ENCODE peak calls at places on chromosome 5, in five cellular contexts. G is A549, Y is mesothelial cell of epicardium, C is prostate gland, H is transverse colon. J is an unnamed sample.

GRCh38 chr5:168865973-168866372 is 286.8 kb upstream of the PANK3 start:
- DNase-seq in Y (no peak), H (no peak), C (no peak), G (no peak), J (no peak)

GRCh38 chr5:74187757-74188156 is 452.8 kb downstream of the ENC1 start:
- DNase-seq in Y (no peak), C (no peak), G (no peak), H (no peak), J (no peak)

GRCh38 chr5:40410231-40410861 is 269.4 kb upstream of the PTGER4 start:
- DNase-seq in C (no peak), H (no peak), Y (no peak), G (no peak), J (no peak)

GRCh38 chr5:10331341-10331796 is 22.1 kb upstream of the MARCHF6 start:
- DNase-seq in Y (no peak), H (no peak), C (peak), G (no peak), J (no peak)

GRCh38 chr5:144144956-144145751 is 25.3 kb downstream of the YIPF5 start:
- DNase-seq in Y (no peak), C (no peak), G (no peak), H (no peak), J (no peak)

GRCh38 chr5:112333236-112333850 is 85.7 kb downstream of the EPB41L4A start:
- DNase-seq in C (no peak), Y (no peak), G (no peak), H (no peak), J (no peak)

GRCh38 chr5:130289132-130290088 is 385.1 kb downstream of the CHSY3 start:
- DNase-seq in G (no peak), Y (no peak), H (no peak), C (no peak), J (no peak)

GRCh38 chr5:180140627-180141006 is 68.4 kb downstream of the RASGEF1C start:
- DNase-seq in H (no peak), C (no peak), Y (no peak), G (no peak), J (no peak)

GRCh38 chr5:154315196-154315595 is 124.7 kb downstream of the GALNT10 start:
- DNase-seq in Y (no peak), C (no peak), H (no peak), G (no peak), J (no peak)

GRCh38 chr5:135650081-135650480 is 71.3 kb upstream of the CXCL14 start:
- DNase-seq in G (no peak), Y (no peak), C (no peak), H (no peak), J (no peak)

GRCh38 chr5:2562036-2562435 is 189.4 kb downstream of the IRX2 start:
- DNase-seq in C (no peak), G (no peak), Y (no peak), H (no peak), J (no peak)

GRCh38 chr5:82673460-82673859 is 395.3 kb upstream of the RPS23 start:
- DNase-seq in H (no peak), C (no peak), Y (no peak), G (no peak), J (no peak)

GRCh38 chr5:169545762-169546161 is 37.8 kb upstream of the SPDL1 start:
- DNase-seq in C (no peak), H (no peak), G (peak), Y (no peak), J (no peak)

GRCh38 chr5:10545084-10545483 is 18.8 kb upstream of the ANKRD33B start:
- DNase-seq in C (no peak), Y (no peak), H (no peak), G (no peak), J (no peak)

GRCh38 chr5:135471726-135472125 is 19.6 kb upstream of the TIFAB start:
- DNase-seq in Y (no peak), C (no peak), G (no peak), H (no peak), J (no peak)

GRCh38 chr5:35626553-35626952 is 8.9 kb downstream of the SPEF2 start:
- DNase-seq in Y (no peak), G (no peak), H (no peak), C (no peak), J (no peak)

GRCh38 chr5:31059889-31060288 is 133.6 kb upstream of the CDH6 start:
- DNase-seq in G (no peak), Y (no peak), C (no peak), H (no peak), J (no peak)

GRCh38 chr5:51384281-51384840 is 1.1 kb downstream of the ISL1 start:
- DNase-seq in Y (no peak), H (no peak), G (no peak), C (no peak), J (no peak)

GRCh38 chr5:122111513-122111912 is 17.8 kb upstream of the ZNF474 start:
- DNase-seq in H (no peak), G (no peak), Y (no peak), C (no peak), J (no peak)

GRCh38 chr5:82815871-82816270 is 261.3 kb downstream of the TMEM167A start:
- DNase-seq in Y (no peak), H (no peak), C (no peak), G (no peak), J (no peak)

GRCh38 chr5:72328172-72328571 is 8.0 kb downstream of the PTCD2 start:
- DNase-seq in Y (no peak), C (peak), G (no peak), H (no peak), J (no peak)

GRCh38 chr5:55600536-55601208 is 65.9 kb upstream of the PLPP1 start:
- DNase-seq in Y (no peak), C (peak), G (no peak), H (no peak), J (no peak)

GRCh38 chr5:123154857-123155467 is 65.9 kb downstream of the PRDM6 start:
- DNase-seq in C (peak), H (no peak), Y (no peak), G (no peak), J (no peak)

GRCh38 chr5:91632871-91633270 is 249.8 kb upstream of the ARRDC3 start:
- DNase-seq in Y (no peak), C (no peak), G (no peak), H (no peak), J (no peak)

GRCh38 chr5:78666041-78666444 is 17.5 kb upstream of the LHFPL2 start:
- DNase-seq in Y (no peak), C (no peak), H (no peak), G (no peak), J (no peak)

GRCh38 chr5:168770036-168770498 is 190.9 kb upstream of the PANK3 start:
- DNase-seq in G (no peak), Y (no peak), H (no peak), C (no peak), J (no peak)

GRCh38 chr5:107930092-107930491 is 259.4 kb upstream of the EFNA5 start:
- DNase-seq in Y (no peak), C (no peak), G (no peak), H (no peak), J (no peak)

GRCh38 chr5:107926121-107926520 is 255.4 kb upstream of the EFNA5 start:
- DNase-seq in C (no peak), G (no peak), H (no peak), Y (no peak), J (no peak)

GRCh38 chr5:107929080-107929479 is 258.3 kb upstream of the EFNA5 start:
- DNase-seq in Y (no peak), H (no peak), C (no peak), G (no peak), J (no peak)

GRCh38 chr5:107919969-107920368 is 249.2 kb upstream of the EFNA5 start:
- DNase-seq in G (no peak), C (no peak), Y (no peak), H (no peak), J (no peak)

GRCh38 chr5:107925195-107925594 is 254.5 kb upstream of the EFNA5 start:
- DNase-seq in Y (no peak), C (no peak), H (no peak), G (no peak), J (no peak)
- TF ChIP-seq CTCF in Y (no peak), C (no peak), H (no peak), G (no peak), J (no peak)

GRCh38 chr5:133868946-133869674 is 99.3 kb downstream of the C5orf15 start:
- DNase-seq in G (peak), H (peak), Y (peak), C (peak), J (no peak)
- TF ChIP-seq CTCF in G (peak), H (peak), Y (peak), C (peak), J (peak)

DNA sequence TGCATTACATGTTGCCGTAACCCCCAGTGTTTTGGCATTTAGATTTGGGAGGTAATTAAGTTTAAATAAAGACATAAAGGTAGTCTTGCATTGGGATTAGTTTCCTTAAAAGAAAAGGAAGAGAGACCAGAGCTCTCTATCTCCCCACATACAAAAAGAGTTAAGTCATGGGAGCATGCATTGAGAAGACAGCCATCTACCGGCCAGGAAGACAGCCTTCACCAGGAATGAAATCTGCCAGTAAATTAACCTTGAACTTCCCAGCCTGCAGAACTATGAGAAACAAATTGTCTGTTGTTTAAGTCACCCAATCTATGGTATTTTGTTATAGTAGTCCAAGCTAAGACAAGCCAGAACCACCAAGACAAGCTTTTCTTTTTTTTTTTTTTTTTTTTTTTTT is 567.0 kb upstream of the CDH18 start:
- DNase-seq in H (no peak), Y (no peak), C (no peak), G (no peak), J (no peak)
- TF ChIP-seq CTCF in H (no peak), Y (no peak), C (no peak), G (no peak), J (no peak)

GRCh38 chr5:1555808-1556681 is 32.3 kb upstream of the LPCAT1 start:
- DNase-seq in C (no peak), G (no peak), Y (no peak), H (peak), J (no peak)

GRCh38 chr5:1555011-1555807 is 31.4 kb upstream of the LPCAT1 start:
- DNase-seq in C (no peak), Y (no peak), G (peak), H (peak), J (peak)

GRCh38 chr5:1554410-1554967 is 30.7 kb upstream of the LPCAT1 start:
- DNase-seq in G (no peak), C (peak), Y (no peak), H (no peak), J (no peak)

GRCh38 chr5:1558945-1559344 is 35.2 kb upstream of the LPCAT1 start:
- DNase-seq in C (no peak), H (no peak), Y (no peak), G (no peak), J (no peak)

GRCh38 chr5:1557114-1557873 is 33.5 kb upstream of the LPCAT1 start:
- DNase-seq in Y (no peak), C (no peak), H (peak), G (no peak), J (peak)
- TF ChIP-seq CTCF in Y (no peak), C (no peak), H (no peak), G (no peak), J (no peak)

GRCh38 chr5:113614191-113614590 is 100.7 kb downstream of the YTHDC2 start:
- DNase-seq in Y (no peak), H (no peak), G (no peak), C (no peak), J (no peak)

GRCh38 chr5:113617191-113617796 is 103.8 kb downstream of the YTHDC2 start:
- DNase-seq in Y (no peak), G (no peak), C (no peak), H (no peak), J (peak)

GRCh38 chr5:113612060-113612496 is 98.6 kb downstream of the YTHDC2 start:
- DNase-seq in H (no peak), G (peak), Y (no peak), C (no peak), J (no peak)

GRCh38 chr5:113615708-113616107 is 102.2 kb downstream of the YTHDC2 start:
- DNase-seq in Y (no peak), H (no peak), G (no peak), C (no peak), J (no peak)
- TF ChIP-seq CTCF in Y (no peak), H (no peak), G (no peak), C (no peak), J (no peak)